ENCODE peak calls at places on chromosomes 16 and 17, in nine cellular contexts. O is GM23338, F is astrocyte of the spinal cord, B is HL-60, S is AG10803, M is thyroid gland, N is transverse colon, R is HepG2, L is uterus. T is an unnamed sample.

GRCh38 chr16:67678354-67679023 is 11.9 kb downstream of the C16orf86 start:
- DNase-seq in O (no peak), F (no peak), B (no peak), S (no peak), M (no peak), N (peak), R (no peak), L (no peak), T (no peak)

GRCh38 chr17:71085238-71086033 is 916.1 kb downstream of the KCNJ2 start:
- DNase-seq in O (peak), F (no peak), B (peak), S (peak), M (peak), N (peak), R (peak), L (no peak), T (no peak)

GRCh38 chr17:4559851-4560820 is at the start of gene GGT6:
- DNase-seq in O (no peak), F (no peak), B (no peak), S (no peak), M (peak), N (peak), R (no peak), L (no peak), T (no peak)

GRCh38 chr17:17269926-17270773 is 10.9 kb downstream of the COPS3 start:
- DNase-seq in O (peak), F (no peak), B (no peak), S (no peak), M (no peak), N (no peak), R (peak), L (no peak), T (no peak)

GRCh38 chr16:57747996-57748395 is 12.4 kb downstream of the KATNB1 start:
- DNase-seq in O (no peak), F (no peak), B (no peak), S (no peak), M (no peak), N (no peak), R (no peak), L (no peak), T (no peak)

GRCh38 chr16:56988948-56989945 is at the start of gene NLRC5:
- DNase-seq in O (peak), F (peak), B (peak), S (peak), M (peak), N (peak), R (peak), L (peak), T (peak)

GRCh38 chr17:83171661-83172060 is 92.3 kb downstream of the METRNL start:
- DNase-seq in O (no peak), F (no peak), B (no peak), S (peak), M (no peak), N (no peak), R (no peak), L (no peak), T (peak)

GRCh38 chr17:2865228-2865627 is 69.0 kb downstream of the RAP1GAP2 start:
- DNase-seq in O (no peak), F (no peak), B (no peak), S (no peak), M (no peak), N (peak), R (no peak), L (no peak), T (no peak)

GRCh38 chr16:57143125-57143965 is 42.5 kb downstream of the PSME3IP1 start:
- DNase-seq in O (no peak), F (no peak), B (no peak), S (no peak), M (no peak), N (peak), R (no peak), L (no peak), T (no peak)

GRCh38 chr17:15782809-15783208 is 50.7 kb downstream of the TBC1D26 start:
- DNase-seq in O (peak), F (peak), B (no peak), S (peak), M (peak), N (peak), R (no peak), L (peak), T (no peak)

GRCh38 chr16:54277845-54278703 is 8.5 kb downstream of the IRX3 start:
- DNase-seq in O (peak), F (no peak), B (no peak), S (no peak), M (peak), N (no peak), R (no peak), L (no peak), T (no peak)

GRCh38 chr17:17837380-17837821 is 615 bp upstream of the SREBF1 start:
- DNase-seq in O (peak), F (peak), B (no peak), S (peak), M (peak), N (no peak), R (peak), L (peak), T (no peak)

GRCh38 chr16:88978608-88979346 is 1.8 kb upstream of the CBFA2T3 start:
- DNase-seq in O (no peak), F (no peak), B (peak), S (no peak), M (no peak), N (peak), R (no peak), L (no peak), T (no peak)

GRCh38 chr16:75070055-75070841 is 46.3 kb downstream of the LDHD start:
- DNase-seq in O (no peak), F (no peak), B (no peak), S (peak), M (no peak), N (no peak), R (peak), L (peak), T (no peak)

GRCh38 chr17:17036520-17036998 is 5.7 kb upstream of the MPRIP start:
- DNase-seq in O (no peak), F (no peak), B (peak), S (no peak), M (no peak), N (no peak), R (no peak), L (no peak), T (no peak)

GRCh38 chr17:63984651-63985386 is 12.1 kb upstream of the SCN4A start:
- DNase-seq in O (no peak), F (peak), B (peak), S (peak), M (peak), N (peak), R (peak), L (no peak), T (peak)

GRCh38 chr17:75910699-75911098 is 6.0 kb upstream of the MRPL38 start:
- DNase-seq in O (peak), F (no peak), B (no peak), S (no peak), M (peak), N (no peak), R (no peak), L (no peak), T (no peak)

GRCh38 chr17:1967092-1967662 is 58.0 kb downstream of the RTN4RL1 start:
- DNase-seq in O (peak), F (no peak), B (no peak), S (no peak), M (peak), N (no peak), R (no peak), L (no peak), T (no peak)

GRCh38 chr16:25014500-25015147 is 545 bp downstream of the ARHGAP17 start:
- DNase-seq in O (peak), F (peak), B (peak), S (peak), M (peak), N (peak), R (peak), L (peak), T (peak)

GRCh38 chr16:1188781-1189189 is 35.9 kb downstream of the CACNA1H start:
- DNase-seq in O (peak), F (no peak), B (peak), S (peak), M (peak), N (peak), R (no peak), L (peak), T (peak)

GRCh38 chr17:21360048-21360447 is 16.1 kb upstream of the KCNJ12 start:
- DNase-seq in O (peak), F (no peak), B (no peak), S (no peak), M (no peak), N (no peak), R (no peak), L (no peak), T (no peak)

GRCh38 chr17:6365187-6365943 is 69.6 kb downstream of the AIPL1 start:
- DNase-seq in O (no peak), F (peak), B (no peak), S (peak), M (no peak), N (no peak), R (no peak), L (no peak), T (no peak)

GRCh38 chr17:44075598-44076293 is 5.2 kb downstream of the G6PC3 start:
- DNase-seq in O (no peak), F (no peak), B (no peak), S (no peak), M (peak), N (no peak), R (no peak), L (no peak), T (no peak)

GRCh38 chr16:35308674-35309073 is 1849.3 kb downstream of the TP53TG3F start:
- DNase-seq in O (no peak), F (no peak), B (no peak), S (no peak), M (no peak), N (no peak), R (no peak), L (no peak), T (no peak)

GRCh38 chr16:35306915-35307314 is 1847.5 kb downstream of the TP53TG3F start:
- DNase-seq in O (no peak), F (no peak), B (no peak), S (no peak), M (no peak), N (no peak), R (no peak), L (no peak), T (no peak)

GRCh38 chr16:35314298-35314697 is 1854.9 kb downstream of the TP53TG3F start:
- DNase-seq in O (no peak), F (no peak), B (no peak), S (no peak), M (no peak), N (no peak), R (no peak), L (no peak), T (no peak)

GRCh38 chr16:35310999-35311398 is 1851.6 kb downstream of the TP53TG3F start:
- DNase-seq in O (no peak), F (no peak), B (no peak), S (no peak), M (no peak), N (no peak), R (no peak), L (no peak), T (no peak)

GRCh38 chr16:35311475-35311874 is 1852.1 kb downstream of the TP53TG3F start:
- DNase-seq in O (no peak), F (no peak), B (no peak), S (no peak), M (no peak), N (no peak), R (no peak), L (no peak), T (no peak)
- TF ChIP-seq CTCF in O (no peak), F (no peak), B (no peak), S (no peak), M (no peak), N (no peak), R (no peak), L (no peak), T (no peak)

DNA sequence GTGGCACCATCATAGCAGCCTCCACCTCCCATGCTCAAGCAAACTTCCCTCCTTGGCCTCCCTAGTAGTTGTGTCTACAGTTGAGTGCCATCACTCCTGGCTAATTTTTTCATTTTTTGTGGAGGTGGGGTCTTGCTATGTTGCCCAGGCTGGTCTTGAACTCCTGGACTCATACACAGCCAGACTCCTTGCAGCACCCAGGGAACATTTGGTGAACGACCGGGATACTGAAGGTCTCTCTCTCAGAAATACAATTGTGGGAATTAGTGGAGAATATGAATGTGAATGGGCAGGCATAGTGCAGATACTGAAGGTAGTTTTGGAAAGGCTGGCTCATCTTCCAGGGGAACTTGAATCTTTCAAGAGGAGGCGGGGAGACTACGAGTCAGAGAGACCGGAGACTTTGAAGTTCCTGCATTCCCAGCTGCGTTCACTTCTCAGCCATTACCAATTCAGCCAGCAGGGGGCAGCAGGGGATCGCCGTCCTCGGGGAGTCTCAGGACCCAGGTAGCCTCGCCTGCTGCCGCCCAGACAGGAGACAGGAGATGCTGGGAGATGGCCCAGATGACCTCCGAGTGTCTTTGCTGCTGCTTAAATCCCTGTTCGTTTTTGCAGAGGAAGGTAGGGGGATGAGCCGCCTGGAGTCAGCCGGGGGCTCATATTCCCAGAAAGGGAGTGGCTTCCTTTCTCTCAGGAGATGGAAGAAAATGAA is 68.6 kb downstream of the HAPSTR1 start:
- DNase-seq in O (peak), F (peak), B (peak), S (peak), M (peak), N (peak), R (peak), L (peak), T (peak)
- TF ChIP-seq CTCF in O (peak), F (peak), B (peak), S (peak), M (peak), N (peak), R (peak), L (peak), T (peak)

DNA sequence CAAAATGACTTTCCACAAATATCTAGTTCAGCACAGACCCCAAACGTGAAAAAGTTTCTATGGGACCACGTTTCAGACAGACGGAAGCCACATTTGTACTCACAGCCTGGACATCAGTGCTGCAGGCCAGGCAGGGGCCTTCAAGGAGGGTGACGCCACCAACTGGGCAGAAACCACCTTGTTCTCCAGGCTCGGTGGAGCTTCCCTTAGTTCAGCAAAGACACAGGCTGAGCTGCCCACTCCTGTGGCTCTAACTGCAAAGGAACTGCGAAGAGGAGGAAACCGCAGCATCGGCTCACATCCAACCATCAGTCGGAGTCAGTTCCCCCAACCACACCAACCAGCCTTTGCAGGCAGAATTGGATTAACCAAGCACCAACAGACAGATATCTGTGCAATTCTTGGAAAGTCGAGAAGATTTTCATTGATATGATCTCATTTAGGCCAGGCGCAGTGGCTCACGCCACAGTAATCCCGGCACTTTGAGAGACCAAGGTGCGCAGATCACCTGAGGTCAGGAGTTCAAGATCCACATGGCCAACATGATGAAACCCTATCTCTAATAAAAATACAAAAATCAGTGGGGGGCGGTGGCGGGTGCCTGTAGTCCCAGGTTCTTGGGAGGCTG is 73.3 kb upstream of the CNEP1R1 start:
- DNase-seq in O (peak), F (no peak), B (no peak), S (no peak), M (no peak), N (no peak), R (no peak), L (no peak), T (no peak)
- TF ChIP-seq CTCF in O (no peak), F (no peak), B (no peak), S (no peak), M (no peak), N (no peak), R (no peak), L (no peak), T (no peak)

GRCh38 chr17:65985571-65985970 is 206.4 kb downstream of the CEP112 start:
- DNase-seq in O (no peak), F (peak), B (no peak), S (no peak), M (no peak), N (no peak), R (no peak), L (no peak), T (no peak)

GRCh38 chr17:65988451-65988850 is 203.5 kb downstream of the CEP112 start:
- DNase-seq in O (no peak), F (no peak), B (no peak), S (no peak), M (no peak), N (no peak), R (no peak), L (no peak), T (no peak)

GRCh38 chr17:65990593-65990992 is 201.3 kb downstream of the CEP112 start:
- DNase-seq in O (no peak), F (no peak), B (no peak), S (no peak), M (no peak), N (no peak), R (no peak), L (no peak), T (no peak)

GRCh38 chr17:65984299-65984698 is 207.6 kb downstream of the CEP112 start:
- DNase-seq in O (no peak), F (peak), B (no peak), S (no peak), M (no peak), N (no peak), R (no peak), L (no peak), T (no peak)

DNA sequence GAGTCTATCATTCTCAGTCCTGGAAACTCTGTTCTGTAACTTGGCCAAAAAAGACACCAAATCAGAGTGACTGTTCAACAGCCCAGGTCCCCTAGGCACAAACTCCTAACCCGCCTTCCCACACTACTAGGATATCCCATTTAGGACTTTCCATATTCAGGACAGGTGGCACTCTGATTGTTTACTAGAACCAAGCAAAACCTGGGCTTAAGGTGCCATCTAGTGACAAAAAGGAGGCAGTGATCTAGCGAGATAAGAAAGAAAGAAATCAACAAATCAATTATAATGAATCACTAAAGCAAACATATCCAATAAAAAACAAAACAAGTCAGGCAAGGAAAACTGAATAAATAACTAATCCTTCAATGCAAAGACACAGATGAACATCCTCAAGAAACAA is 203.9 kb downstream of the CEP112 start:
- DNase-seq in O (peak), F (peak), B (peak), S (peak), M (peak), N (peak), R (peak), L (no peak), T (no peak)
- TF ChIP-seq CTCF in O (peak), F (peak), B (peak), S (peak), M (peak), N (peak), R (peak), L (no peak), T (no peak)

GRCh38 chr17:39744836-39745215 is 7.1 kb downstream of the GRB7 start:
- DNase-seq in O (no peak), F (no peak), B (no peak), S (no peak), M (no peak), N (no peak), R (no peak), L (no peak), T (no peak)
- TF ChIP-seq CTCF in O (no peak), F (no peak), B (no peak), S (no peak), M (no peak), N (no peak), R (no peak), L (no peak), T (no peak)

GRCh38 chr16:31295206-31295605 is 35.4 kb downstream of the ITGAM start:
- DNase-seq in O (no peak), F (no peak), B (no peak), S (no peak), M (no peak), N (no peak), R (no peak), L (no peak), T (no peak)

GRCh38 chr16:31297496-31297895 is 37.7 kb downstream of the ITGAM start:
- DNase-seq in O (no peak), F (no peak), B (no peak), S (no peak), M (no peak), N (no peak), R (no peak), L (no peak), T (no peak)

GRCh38 chr16:31298340-31298739 is 38.6 kb downstream of the ITGAM start:
- DNase-seq in O (no peak), F (no peak), B (no peak), S (no peak), M (no peak), N (no peak), R (no peak), L (no peak), T (no peak)

GRCh38 chr16:31301708-31302400 is 42.1 kb downstream of the ITGAM start:
- DNase-seq in O (peak), F (no peak), B (peak), S (peak), M (no peak), N (no peak), R (no peak), L (no peak), T (no peak)

GRCh38 chr16:31298958-31299357 is 39.2 kb downstream of the ITGAM start:
- DNase-seq in O (no peak), F (no peak), B (no peak), S (no peak), M (no peak), N (no peak), R (peak), L (no peak), T (no peak)
- TF ChIP-seq CTCF in O (peak), F (no peak), B (peak), S (no peak), M (peak), N (peak), R (peak), L (no peak), T (no peak)

GRCh38 chr17:80885922-80886582 is 105.6 kb upstream of the CHMP6 start:
- DNase-seq in O (no peak), F (no peak), B (no peak), S (no peak), M (no peak), N (no peak), R (no peak), L (no peak), T (no peak)
- TF ChIP-seq CTCF in O (no peak), F (no peak), B (no peak), S (no peak), M (no peak), N (no peak), R (no peak), L (no peak), T (no peak)

T was measured in natural killer cell.